ENCODE peak calls at places on chromosomes 6 and 20, in five cellular contexts. Q, F, V, B and E are unnamed samples.

GRCh38 chr6:32148722-32149576 is 2.8 kb downstream of the PRRT1 start:
- DNase-seq in Q (peak), F (no peak), V (peak), B (peak), E (no peak)

GRCh38 chr6:139649128-139649527 is 274.7 kb upstream of the CITED2 start:
- DNase-seq in Q (no peak), F (no peak), V (no peak), B (no peak), E (no peak)

GRCh38 chr20:62603021-62603906 is 39.0 kb upstream of the SLCO4A1 start:
- DNase-seq in Q (peak), F (peak), V (peak), B (peak), E (no peak)

GRCh38 chr20:43751167-43752050 is 24.6 kb upstream of the GTSF1L start:
- DNase-seq in Q (no peak), F (no peak), V (no peak), B (no peak), E (no peak)

GRCh38 chr20:25118529-25118928 is 36.6 kb upstream of the VSX1 start:
- DNase-seq in Q (no peak), F (no peak), V (no peak), B (no peak), E (no peak)

GRCh38 chr6:93849857-93850256 is 430.5 kb upstream of the EPHA7 start:
- DNase-seq in Q (no peak), F (no peak), V (no peak), B (no peak), E (no peak)

GRCh38 chr6:15512126-15512525 is 150.7 kb downstream of the DTNBP1 start:
- DNase-seq in Q (no peak), F (no peak), V (no peak), B (no peak), E (no peak)

GRCh38 chr6:88722691-88723090 is 240.7 kb downstream of the RNGTT start:
- DNase-seq in Q (no peak), F (no peak), V (no peak), B (no peak), E (no peak)

GRCh38 chr20:19543114-19543513 is 214.9 kb upstream of the RIN2 start:
- DNase-seq in Q (no peak), F (no peak), V (no peak), B (no peak), E (no peak)

GRCh38 chr6:139862311-139862710 is 487.9 kb upstream of the CITED2 start:
- DNase-seq in Q (no peak), F (no peak), V (no peak), B (no peak), E (no peak)

GRCh38 chr20:34579936-34580587 is 21.5 kb downstream of the MAP1LC3A start:
- DNase-seq in Q (no peak), F (no peak), V (no peak), B (no peak), E (no peak)

DNA sequence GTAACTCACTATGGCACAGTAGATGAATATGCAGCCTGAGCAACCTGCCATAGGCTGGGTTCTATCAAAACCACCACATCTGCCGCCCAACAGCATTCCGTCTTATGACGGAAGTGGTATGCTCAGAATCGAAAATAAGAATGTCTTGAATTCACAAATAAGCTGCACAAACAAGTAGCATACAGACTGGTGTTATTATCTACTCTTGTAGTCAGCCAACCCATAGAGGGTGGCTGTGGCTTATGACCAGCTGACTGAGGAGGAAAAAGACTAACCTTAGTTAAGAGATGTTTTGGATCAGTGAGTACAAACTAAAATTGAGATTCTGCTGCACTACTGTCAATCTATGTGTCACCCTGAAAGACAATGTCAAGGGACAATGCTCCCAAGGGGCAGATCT is 1255.1 kb upstream of the EYS start:
- DNase-seq in Q (no peak), F (no peak), V (no peak), B (no peak), E (no peak)
- H3K27ac ChIP-seq in Q (no peak), F (no peak), V (no peak), B (no peak), E (no peak)

GRCh38 chr20:63979549-63980316 is at the start of gene SAMD10:
- DNase-seq in Q (peak), F (no peak), V (no peak), B (peak), E (no peak)
- H3K4me3 ChIP-seq in Q (peak), F (peak), V (peak), B (peak), E (peak)

DNA sequence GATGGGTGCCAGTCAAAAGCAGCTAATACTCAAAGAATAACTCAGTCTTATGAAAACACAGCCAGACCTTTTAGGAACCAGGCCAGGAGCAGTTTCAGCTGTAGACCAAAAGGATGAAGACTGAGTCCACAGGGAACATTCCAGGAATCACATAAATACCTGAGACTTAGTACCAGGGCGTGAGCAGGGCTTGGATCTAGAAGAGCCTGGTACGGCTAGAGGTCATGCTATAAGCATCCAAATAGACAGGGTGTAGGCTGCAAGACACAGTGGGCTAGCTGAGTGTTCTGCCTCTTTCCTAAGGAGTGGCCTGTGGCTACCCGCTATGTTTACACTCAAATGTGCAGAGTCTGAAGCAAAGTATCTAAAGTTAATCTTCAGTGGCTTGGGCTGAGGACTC is 29.5 kb upstream of the LRRC1 start:
- DNase-seq in Q (no peak), F (no peak), V (no peak), B (no peak), E (no peak)
- H3K27ac ChIP-seq in Q (no peak), F (no peak), V (no peak), B (no peak), E (no peak)

DNA sequence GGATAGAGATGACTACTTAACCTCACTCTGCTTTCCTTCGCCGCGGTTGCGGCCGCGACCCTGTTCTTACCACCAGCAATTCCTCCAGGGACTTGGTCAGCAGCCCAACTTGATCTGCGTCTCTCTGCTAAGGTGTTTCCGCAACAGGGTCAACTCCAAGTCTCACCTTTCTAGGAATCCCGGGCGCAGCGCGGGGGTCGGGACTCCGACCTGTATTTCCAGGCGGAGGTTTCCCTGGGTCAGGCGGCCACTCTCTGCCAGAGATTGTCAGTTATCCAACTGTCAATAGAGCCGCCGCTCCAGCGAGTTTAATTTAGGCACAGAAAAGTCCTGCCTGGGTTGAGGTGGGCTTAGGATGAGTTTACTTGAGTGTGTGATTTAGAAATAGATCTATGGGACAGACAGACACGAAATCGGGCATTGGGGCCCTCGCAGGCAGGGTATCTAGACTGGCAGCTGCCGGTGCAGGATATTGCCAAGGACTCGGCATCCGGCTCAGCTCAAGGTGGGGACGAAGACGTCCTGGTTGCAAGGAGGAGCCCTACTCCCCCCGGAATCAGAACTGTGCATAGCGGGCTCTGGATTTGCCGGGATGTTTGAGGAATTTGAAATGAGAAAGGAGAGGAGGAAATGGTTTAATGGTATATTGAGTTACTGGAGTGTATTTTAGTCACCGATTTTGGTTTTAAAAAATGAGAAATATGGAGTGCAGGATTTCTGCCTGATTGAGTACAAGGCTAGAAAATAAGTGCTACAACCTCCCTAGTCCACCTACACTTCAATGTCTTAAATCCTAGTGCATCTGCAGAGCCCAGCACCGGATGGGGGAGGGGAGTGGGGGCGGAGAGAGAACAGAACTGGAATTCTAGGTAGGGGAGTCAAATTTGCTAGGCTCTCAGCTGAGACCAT is 23.7 kb downstream of the POM121L2 start:
- DNase-seq in Q (no peak), F (no peak), V (no peak), B (no peak), E (no peak)
- H3K4me3 ChIP-seq in Q (no peak), F (no peak), V (no peak), B (no peak), E (peak)

GRCh38 chr6:3379482-3380060 is 77.3 kb downstream of the SLC22A23 start:
- DNase-seq in Q (no peak), F (no peak), V (no peak), B (no peak), E (no peak)

GRCh38 chr6:3382399-3383279 is 74.2 kb downstream of the SLC22A23 start:
- DNase-seq in Q (no peak), F (no peak), V (no peak), B (no peak), E (no peak)

GRCh38 chr6:3380344-3381232 is 76.3 kb downstream of the SLC22A23 start:
- DNase-seq in Q (no peak), F (no peak), V (no peak), B (no peak), E (no peak)

GRCh38 chr6:3383525-3383924 is 73.3 kb downstream of the SLC22A23 start:
- DNase-seq in Q (no peak), F (no peak), V (no peak), B (no peak), E (no peak)

DNA sequence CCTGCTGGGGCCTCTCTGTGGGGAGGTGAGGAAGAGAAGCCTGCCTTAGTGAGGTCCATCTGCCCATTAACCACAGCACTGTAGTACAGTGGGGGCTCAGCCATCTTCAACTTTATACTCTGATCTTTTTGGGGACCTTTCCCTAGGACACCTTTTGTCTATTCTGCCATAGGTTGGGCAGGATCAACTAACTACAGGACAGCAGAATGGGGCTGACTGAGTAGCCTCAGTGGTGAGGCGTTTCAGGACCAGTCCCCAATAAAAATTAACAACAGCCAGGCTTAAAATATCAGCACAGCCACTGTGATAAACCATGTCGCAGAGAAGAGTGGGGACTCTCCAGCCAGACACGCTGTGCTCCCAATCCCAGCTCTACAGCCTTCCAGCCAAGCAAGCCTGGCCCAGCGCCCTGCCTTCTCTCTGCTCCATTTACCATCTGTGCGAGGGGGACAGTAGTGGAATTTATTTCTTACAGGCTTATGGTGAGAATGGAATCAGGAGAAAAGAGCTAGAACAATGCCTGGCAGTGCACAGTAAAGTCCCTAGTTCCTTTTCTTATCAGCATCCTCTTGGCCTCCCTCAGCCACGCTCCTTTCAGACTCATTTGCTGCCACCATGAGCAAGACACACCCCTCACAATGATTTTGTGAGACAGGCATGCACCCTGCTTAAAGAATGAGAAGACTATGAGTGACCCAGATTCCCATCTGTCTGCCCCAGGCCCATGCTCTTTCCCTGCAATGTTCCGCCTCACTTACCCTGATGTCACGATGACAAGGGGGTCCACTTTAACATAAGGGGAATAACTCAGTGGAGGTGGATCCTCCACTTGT is 75.4 kb downstream of the SLC22A23 start:
- DNase-seq in Q (peak), F (no peak), V (no peak), B (no peak), E (no peak)
- H3K27ac ChIP-seq in Q (no peak), F (no peak), V (no peak), B (no peak), E (no peak)

GRCh38 chr6:9409126-9409525 is 973.8 kb upstream of the SLC35B3 start:
- DNase-seq in Q (no peak), F (no peak), V (no peak), B (no peak), E (no peak)
- H3K4me3 ChIP-seq in Q (no peak), F (no peak), V (no peak), B (no peak), E (no peak)

DNA sequence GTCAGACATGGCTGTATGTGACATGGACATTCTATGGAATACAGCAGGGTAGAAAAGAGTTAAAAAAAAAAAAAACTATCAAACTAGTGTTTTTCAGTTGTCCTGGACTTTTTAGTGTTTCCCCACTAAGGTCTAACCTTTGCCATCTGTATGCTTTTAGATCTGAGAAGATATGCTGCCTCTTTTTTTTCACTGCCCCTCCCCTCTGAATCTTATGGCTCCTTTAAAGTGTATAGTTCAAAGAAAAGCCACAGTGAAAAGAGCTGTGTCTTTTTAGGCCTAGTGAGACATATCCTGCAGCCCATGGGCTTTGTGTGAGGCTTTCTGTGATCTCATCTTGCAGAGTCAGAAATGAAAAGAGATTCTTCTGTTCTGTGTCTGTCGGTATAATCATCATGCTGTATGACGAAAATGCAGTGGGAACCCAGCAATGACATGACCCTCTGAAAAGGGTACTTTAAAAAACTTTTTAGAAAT is 29.3 kb downstream of the ADGRG6 start:
- DNase-seq in Q (no peak), F (no peak), V (no peak), B (no peak), E (no peak)
- H3K27ac ChIP-seq in Q (no peak), F (no peak), V (no peak), B (no peak), E (no peak)